ENCODE peak calls at places on chromosome 1, in eight cellular contexts. One of them, this sample, is unnamed.

GRCh38 chr1:167057297-167057688 is 32.9 kb downstream of the GPA33 start:
- DNase-seq in non-pigmented ciliary epithelial cell: no peak
- DNase-seq in GM12892: no peak
- DNase-seq in central memory CD8-positive, alpha-beta T cell: no peak
- DNase-seq in hepatic stellate cell: peak
- DNase-seq in activated CD4-positive, alpha-beta T cell treated with anti-CD3 and anti-CD28 coated beads for 4 hours: no peak
- DNase-seq in activated T-cell treated with anti-CD3 and anti-CD28 coated beads for 48 hours: no peak
- DNase-seq in body of pancreas: peak
- DNase-seq in this sample: peak

GRCh38 chr1:119987112-119987511 is 82.3 kb downstream of the NOTCH2 start:
- DNase-seq in GM12892: no peak
- DNase-seq in activated T-cell treated with anti-CD3 and anti-CD28 coated beads for 48 hours: no peak
- DNase-seq in hepatic stellate cell: peak
- DNase-seq in body of pancreas: no peak
- DNase-seq in central memory CD8-positive, alpha-beta T cell: no peak
- DNase-seq in non-pigmented ciliary epithelial cell: peak
- DNase-seq in activated CD4-positive, alpha-beta T cell treated with anti-CD3 and anti-CD28 coated beads for 4 hours: no peak
- DNase-seq in this sample: no peak

GRCh38 chr1:150152772-150153461 is 3.2 kb downstream of the PLEKHO1 start:
- DNase-seq in activated T-cell treated with anti-CD3 and anti-CD28 coated beads for 48 hours: no peak
- DNase-seq in GM12892: no peak
- DNase-seq in central memory CD8-positive, alpha-beta T cell: no peak
- DNase-seq in activated CD4-positive, alpha-beta T cell treated with anti-CD3 and anti-CD28 coated beads for 4 hours: no peak
- DNase-seq in body of pancreas: no peak
- DNase-seq in hepatic stellate cell: peak
- DNase-seq in non-pigmented ciliary epithelial cell: no peak
- DNase-seq in this sample: no peak

GRCh38 chr1:96579639-96580038 is 141.9 kb upstream of the PTBP2 start:
- DNase-seq in non-pigmented ciliary epithelial cell: no peak
- DNase-seq in activated CD4-positive, alpha-beta T cell treated with anti-CD3 and anti-CD28 coated beads for 4 hours: no peak
- DNase-seq in GM12892: no peak
- DNase-seq in body of pancreas: no peak
- DNase-seq in activated T-cell treated with anti-CD3 and anti-CD28 coated beads for 48 hours: no peak
- DNase-seq in central memory CD8-positive, alpha-beta T cell: no peak
- DNase-seq in hepatic stellate cell: no peak
- DNase-seq in this sample: peak

GRCh38 chr1:171254859-171255258 is 6.6 kb downstream of the FMO1 start:
- DNase-seq in central memory CD8-positive, alpha-beta T cell: no peak
- DNase-seq in activated CD4-positive, alpha-beta T cell treated with anti-CD3 and anti-CD28 coated beads for 4 hours: no peak
- DNase-seq in non-pigmented ciliary epithelial cell: peak
- DNase-seq in hepatic stellate cell: no peak
- DNase-seq in GM12892: no peak
- DNase-seq in activated T-cell treated with anti-CD3 and anti-CD28 coated beads for 48 hours: no peak
- DNase-seq in body of pancreas: no peak
- DNase-seq in this sample: no peak

GRCh38 chr1:201324306-201324705 is 41.0 kb downstream of the PKP1 start:
- DNase-seq in activated CD4-positive, alpha-beta T cell treated with anti-CD3 and anti-CD28 coated beads for 4 hours: no peak
- DNase-seq in central memory CD8-positive, alpha-beta T cell: no peak
- DNase-seq in hepatic stellate cell: no peak
- DNase-seq in body of pancreas: no peak
- DNase-seq in non-pigmented ciliary epithelial cell: no peak
- DNase-seq in GM12892: no peak
- DNase-seq in activated T-cell treated with anti-CD3 and anti-CD28 coated beads for 48 hours: no peak
- DNase-seq in this sample: no peak

GRCh38 chr1:239943761-239944160 is 147.9 kb upstream of the FMN2 start:
- DNase-seq in non-pigmented ciliary epithelial cell: no peak
- DNase-seq in activated T-cell treated with anti-CD3 and anti-CD28 coated beads for 48 hours: no peak
- DNase-seq in hepatic stellate cell: no peak
- DNase-seq in activated CD4-positive, alpha-beta T cell treated with anti-CD3 and anti-CD28 coated beads for 4 hours: no peak
- DNase-seq in GM12892: no peak
- DNase-seq in central memory CD8-positive, alpha-beta T cell: no peak
- DNase-seq in body of pancreas: no peak
- DNase-seq in this sample: no peak

GRCh38 chr1:248850536-248851251 is 8.2 kb downstream of the ZNF692 start:
- DNase-seq in activated T-cell treated with anti-CD3 and anti-CD28 coated beads for 48 hours: no peak
- DNase-seq in GM12892: no peak
- DNase-seq in hepatic stellate cell: no peak
- DNase-seq in non-pigmented ciliary epithelial cell: no peak
- DNase-seq in central memory CD8-positive, alpha-beta T cell: no peak
- DNase-seq in body of pancreas: no peak
- DNase-seq in activated CD4-positive, alpha-beta T cell treated with anti-CD3 and anti-CD28 coated beads for 4 hours: no peak
- DNase-seq in this sample: no peak

GRCh38 chr1:244010191-244010590 is 40.9 kb upstream of the ZBTB18 start:
- DNase-seq in non-pigmented ciliary epithelial cell: no peak
- DNase-seq in body of pancreas: no peak
- DNase-seq in activated CD4-positive, alpha-beta T cell treated with anti-CD3 and anti-CD28 coated beads for 4 hours: peak
- DNase-seq in central memory CD8-positive, alpha-beta T cell: no peak
- DNase-seq in hepatic stellate cell: no peak
- DNase-seq in activated T-cell treated with anti-CD3 and anti-CD28 coated beads for 48 hours: peak
- DNase-seq in GM12892: no peak
- DNase-seq in this sample: no peak

GRCh38 chr1:22218618-22219250 is 75.8 kb upstream of the WNT4 start:
- DNase-seq in central memory CD8-positive, alpha-beta T cell: no peak
- DNase-seq in non-pigmented ciliary epithelial cell: no peak
- DNase-seq in body of pancreas: no peak
- DNase-seq in hepatic stellate cell: no peak
- DNase-seq in GM12892: no peak
- DNase-seq in activated T-cell treated with anti-CD3 and anti-CD28 coated beads for 48 hours: no peak
- DNase-seq in activated CD4-positive, alpha-beta T cell treated with anti-CD3 and anti-CD28 coated beads for 4 hours: no peak
- DNase-seq in this sample: no peak

GRCh38 chr1:109983380-109984189 is 980 bp upstream of the AHCYL1 start:
- DNase-seq in body of pancreas: no peak
- DNase-seq in non-pigmented ciliary epithelial cell: no peak
- DNase-seq in hepatic stellate cell: no peak
- DNase-seq in activated T-cell treated with anti-CD3 and anti-CD28 coated beads for 48 hours: no peak
- DNase-seq in activated CD4-positive, alpha-beta T cell treated with anti-CD3 and anti-CD28 coated beads for 4 hours: no peak
- DNase-seq in GM12892: no peak
- DNase-seq in central memory CD8-positive, alpha-beta T cell: no peak
- DNase-seq in this sample: no peak

GRCh38 chr1:63547621-63548294 is 24.4 kb downstream of the EFCAB7 start:
- DNase-seq in activated CD4-positive, alpha-beta T cell treated with anti-CD3 and anti-CD28 coated beads for 4 hours: no peak
- DNase-seq in body of pancreas: no peak
- DNase-seq in central memory CD8-positive, alpha-beta T cell: no peak
- DNase-seq in GM12892: no peak
- DNase-seq in hepatic stellate cell: no peak
- DNase-seq in activated T-cell treated with anti-CD3 and anti-CD28 coated beads for 48 hours: no peak
- DNase-seq in non-pigmented ciliary epithelial cell: no peak
- DNase-seq in this sample: peak

GRCh38 chr1:162388615-162389014 is 7.1 kb downstream of the C1orf226 start:
- DNase-seq in hepatic stellate cell: no peak
- DNase-seq in activated T-cell treated with anti-CD3 and anti-CD28 coated beads for 48 hours: no peak
- DNase-seq in central memory CD8-positive, alpha-beta T cell: no peak
- DNase-seq in GM12892: no peak
- DNase-seq in activated CD4-positive, alpha-beta T cell treated with anti-CD3 and anti-CD28 coated beads for 4 hours: no peak
- DNase-seq in body of pancreas: no peak
- DNase-seq in non-pigmented ciliary epithelial cell: no peak
- DNase-seq in this sample: peak

GRCh38 chr1:228341450-228341813 is 65.2 kb downstream of the TRIM11 start:
- DNase-seq in hepatic stellate cell: no peak
- DNase-seq in body of pancreas: peak
- DNase-seq in activated T-cell treated with anti-CD3 and anti-CD28 coated beads for 48 hours: no peak
- DNase-seq in non-pigmented ciliary epithelial cell: no peak
- DNase-seq in central memory CD8-positive, alpha-beta T cell: no peak
- DNase-seq in activated CD4-positive, alpha-beta T cell treated with anti-CD3 and anti-CD28 coated beads for 4 hours: no peak
- DNase-seq in GM12892: no peak
- DNase-seq in this sample: no peak

GRCh38 chr1:160046494-160047115 is 14.8 kb upstream of the PIGM start:
- DNase-seq in body of pancreas: peak
- DNase-seq in GM12892: peak
- DNase-seq in activated T-cell treated with anti-CD3 and anti-CD28 coated beads for 48 hours: peak
- DNase-seq in non-pigmented ciliary epithelial cell: no peak
- DNase-seq in central memory CD8-positive, alpha-beta T cell: no peak
- DNase-seq in hepatic stellate cell: peak
- DNase-seq in activated CD4-positive, alpha-beta T cell treated with anti-CD3 and anti-CD28 coated beads for 4 hours: peak
- DNase-seq in this sample: peak

GRCh38 chr1:143720087-143721023 is 251.4 kb downstream of the FAM72C start:
- DNase-seq in central memory CD8-positive, alpha-beta T cell: no peak
- DNase-seq in GM12892: no peak
- DNase-seq in hepatic stellate cell: no peak
- DNase-seq in body of pancreas: peak
- DNase-seq in non-pigmented ciliary epithelial cell: no peak
- DNase-seq in activated T-cell treated with anti-CD3 and anti-CD28 coated beads for 48 hours: no peak
- DNase-seq in activated CD4-positive, alpha-beta T cell treated with anti-CD3 and anti-CD28 coated beads for 4 hours: no peak
- DNase-seq in this sample: peak

GRCh38 chr1:197208945-197209344 is 59.1 kb upstream of the CRB1 start:
- DNase-seq in non-pigmented ciliary epithelial cell: no peak
- DNase-seq in hepatic stellate cell: no peak
- DNase-seq in activated CD4-positive, alpha-beta T cell treated with anti-CD3 and anti-CD28 coated beads for 4 hours: no peak
- DNase-seq in central memory CD8-positive, alpha-beta T cell: no peak
- DNase-seq in GM12892: no peak
- DNase-seq in body of pancreas: no peak
- DNase-seq in activated T-cell treated with anti-CD3 and anti-CD28 coated beads for 48 hours: no peak
- DNase-seq in this sample: no peak

GRCh38 chr1:234656981-234657651 is 47.1 kb upstream of the IRF2BP2 start:
- DNase-seq in non-pigmented ciliary epithelial cell: peak
- DNase-seq in central memory CD8-positive, alpha-beta T cell: no peak
- DNase-seq in GM12892: no peak
- DNase-seq in hepatic stellate cell: peak
- DNase-seq in body of pancreas: peak
- DNase-seq in activated T-cell treated with anti-CD3 and anti-CD28 coated beads for 48 hours: peak
- DNase-seq in activated CD4-positive, alpha-beta T cell treated with anti-CD3 and anti-CD28 coated beads for 4 hours: no peak
- DNase-seq in this sample: no peak

GRCh38 chr1:184617433-184618029 is 137.1 kb downstream of the EDEM3 start:
- DNase-seq in GM12892: no peak
- DNase-seq in activated T-cell treated with anti-CD3 and anti-CD28 coated beads for 48 hours: no peak
- DNase-seq in body of pancreas: no peak
- DNase-seq in hepatic stellate cell: no peak
- DNase-seq in central memory CD8-positive, alpha-beta T cell: no peak
- DNase-seq in non-pigmented ciliary epithelial cell: no peak
- DNase-seq in activated CD4-positive, alpha-beta T cell treated with anti-CD3 and anti-CD28 coated beads for 4 hours: no peak
- DNase-seq in this sample: no peak

GRCh38 chr1:43834280-43835140 is 99.1 kb upstream of the ARTN start:
- DNase-seq in non-pigmented ciliary epithelial cell: peak
- DNase-seq in activated CD4-positive, alpha-beta T cell treated with anti-CD3 and anti-CD28 coated beads for 4 hours: no peak
- DNase-seq in hepatic stellate cell: peak
- DNase-seq in central memory CD8-positive, alpha-beta T cell: no peak
- DNase-seq in activated T-cell treated with anti-CD3 and anti-CD28 coated beads for 48 hours: no peak
- DNase-seq in body of pancreas: no peak
- DNase-seq in GM12892: no peak
- DNase-seq in this sample: no peak

GRCh38 chr1:157774412-157774811 is 2.5 kb downstream of the FCRL2 start:
- DNase-seq in non-pigmented ciliary epithelial cell: no peak
- DNase-seq in activated CD4-positive, alpha-beta T cell treated with anti-CD3 and anti-CD28 coated beads for 4 hours: no peak
- DNase-seq in hepatic stellate cell: no peak
- DNase-seq in GM12892: no peak
- DNase-seq in central memory CD8-positive, alpha-beta T cell: no peak
- DNase-seq in body of pancreas: no peak
- DNase-seq in activated T-cell treated with anti-CD3 and anti-CD28 coated beads for 48 hours: no peak
- DNase-seq in this sample: no peak

GRCh38 chr1:6497867-6498575 is 6.6 kb upstream of the PLEKHG5 start:
- DNase-seq in body of pancreas: no peak
- DNase-seq in activated CD4-positive, alpha-beta T cell treated with anti-CD3 and anti-CD28 coated beads for 4 hours: no peak
- DNase-seq in GM12892: no peak
- DNase-seq in activated T-cell treated with anti-CD3 and anti-CD28 coated beads for 48 hours: no peak
- DNase-seq in central memory CD8-positive, alpha-beta T cell: no peak
- DNase-seq in hepatic stellate cell: no peak
- DNase-seq in non-pigmented ciliary epithelial cell: no peak
- DNase-seq in this sample: no peak

GRCh38 chr1:207644852-207645631 is at the start of gene CR1L:
- DNase-seq in activated T-cell treated with anti-CD3 and anti-CD28 coated beads for 48 hours: peak
- DNase-seq in GM12892: peak
- DNase-seq in hepatic stellate cell: peak
- DNase-seq in activated CD4-positive, alpha-beta T cell treated with anti-CD3 and anti-CD28 coated beads for 4 hours: peak
- DNase-seq in body of pancreas: peak
- DNase-seq in non-pigmented ciliary epithelial cell: no peak
- DNase-seq in central memory CD8-positive, alpha-beta T cell: peak
- DNase-seq in this sample: peak

GRCh38 chr1:62712625-62713243 is 24.5 kb upstream of the DOCK7 start:
- DNase-seq in non-pigmented ciliary epithelial cell: no peak
- DNase-seq in activated T-cell treated with anti-CD3 and anti-CD28 coated beads for 48 hours: no peak
- DNase-seq in GM12892: no peak
- DNase-seq in activated CD4-positive, alpha-beta T cell treated with anti-CD3 and anti-CD28 coated beads for 4 hours: no peak
- DNase-seq in central memory CD8-positive, alpha-beta T cell: no peak
- DNase-seq in body of pancreas: no peak
- DNase-seq in hepatic stellate cell: no peak
- DNase-seq in this sample: no peak

GRCh38 chr1:85867189-85867588 is 159.0 kb upstream of the ZNHIT6 start:
- DNase-seq in non-pigmented ciliary epithelial cell: no peak
- DNase-seq in GM12892: no peak
- DNase-seq in hepatic stellate cell: no peak
- DNase-seq in central memory CD8-positive, alpha-beta T cell: no peak
- DNase-seq in body of pancreas: no peak
- DNase-seq in activated CD4-positive, alpha-beta T cell treated with anti-CD3 and anti-CD28 coated beads for 4 hours: no peak
- DNase-seq in activated T-cell treated with anti-CD3 and anti-CD28 coated beads for 48 hours: no peak
- DNase-seq in this sample: no peak

GRCh38 chr1:116934586-116935207 is 25.0 kb downstream of the PTGFRN start:
- DNase-seq in non-pigmented ciliary epithelial cell: no peak
- DNase-seq in activated T-cell treated with anti-CD3 and anti-CD28 coated beads for 48 hours: no peak
- DNase-seq in GM12892: no peak
- DNase-seq in activated CD4-positive, alpha-beta T cell treated with anti-CD3 and anti-CD28 coated beads for 4 hours: no peak
- DNase-seq in body of pancreas: no peak
- DNase-seq in hepatic stellate cell: no peak
- DNase-seq in central memory CD8-positive, alpha-beta T cell: no peak
- DNase-seq in this sample: no peak

GRCh38 chr1:220785166-220786056 is 1.3 kb upstream of the MTARC1 start:
- DNase-seq in non-pigmented ciliary epithelial cell: no peak
- DNase-seq in GM12892: no peak
- DNase-seq in body of pancreas: no peak
- DNase-seq in hepatic stellate cell: no peak
- DNase-seq in central memory CD8-positive, alpha-beta T cell: no peak
- DNase-seq in activated T-cell treated with anti-CD3 and anti-CD28 coated beads for 48 hours: no peak
- DNase-seq in activated CD4-positive, alpha-beta T cell treated with anti-CD3 and anti-CD28 coated beads for 4 hours: no peak
- DNase-seq in this sample: no peak

GRCh38 chr1:24362982-24363614 is 43.9 kb downstream of the GRHL3 start:
- DNase-seq in body of pancreas: peak
- DNase-seq in central memory CD8-positive, alpha-beta T cell: no peak
- DNase-seq in GM12892: no peak
- DNase-seq in non-pigmented ciliary epithelial cell: peak
- DNase-seq in hepatic stellate cell: peak
- DNase-seq in activated CD4-positive, alpha-beta T cell treated with anti-CD3 and anti-CD28 coated beads for 4 hours: no peak
- DNase-seq in activated T-cell treated with anti-CD3 and anti-CD28 coated beads for 48 hours: no peak
- DNase-seq in this sample: no peak

GRCh38 chr1:62882705-62883104 is 98.8 kb downstream of the ATG4C start:
- DNase-seq in activated CD4-positive, alpha-beta T cell treated with anti-CD3 and anti-CD28 coated beads for 4 hours: no peak
- DNase-seq in body of pancreas: no peak
- DNase-seq in central memory CD8-positive, alpha-beta T cell: no peak
- DNase-seq in GM12892: no peak
- DNase-seq in hepatic stellate cell: no peak
- DNase-seq in non-pigmented ciliary epithelial cell: no peak
- DNase-seq in activated T-cell treated with anti-CD3 and anti-CD28 coated beads for 48 hours: no peak
- DNase-seq in this sample: no peak

GRCh38 chr1:168689726-168690602 is 39.0 kb downstream of the DPT start:
- DNase-seq in activated T-cell treated with anti-CD3 and anti-CD28 coated beads for 48 hours: no peak
- DNase-seq in activated CD4-positive, alpha-beta T cell treated with anti-CD3 and anti-CD28 coated beads for 4 hours: no peak
- DNase-seq in central memory CD8-positive, alpha-beta T cell: no peak
- DNase-seq in GM12892: no peak
- DNase-seq in body of pancreas: peak
- DNase-seq in non-pigmented ciliary epithelial cell: no peak
- DNase-seq in hepatic stellate cell: no peak
- DNase-seq in this sample: no peak

GRCh38 chr1:37620707-37621106 is 14.0 kb downstream of the RSPO1 start:
- DNase-seq in hepatic stellate cell: no peak
- DNase-seq in central memory CD8-positive, alpha-beta T cell: no peak
- DNase-seq in non-pigmented ciliary epithelial cell: no peak
- DNase-seq in activated CD4-positive, alpha-beta T cell treated with anti-CD3 and anti-CD28 coated beads for 4 hours: no peak
- DNase-seq in GM12892: no peak
- DNase-seq in body of pancreas: no peak
- DNase-seq in activated T-cell treated with anti-CD3 and anti-CD28 coated beads for 48 hours: no peak
- DNase-seq in this sample: no peak

GRCh38 chr1:155069551-155070391 is 6.2 kb downstream of the EFNA4 start:
- DNase-seq in hepatic stellate cell: no peak
- DNase-seq in non-pigmented ciliary epithelial cell: no peak
- DNase-seq in activated T-cell treated with anti-CD3 and anti-CD28 coated beads for 48 hours: no peak
- DNase-seq in body of pancreas: no peak
- DNase-seq in activated CD4-positive, alpha-beta T cell treated with anti-CD3 and anti-CD28 coated beads for 4 hours: no peak
- DNase-seq in GM12892: no peak
- DNase-seq in central memory CD8-positive, alpha-beta T cell: no peak
- DNase-seq in this sample: no peak

GRCh38 chr1:30601316-30602085 is 121.9 kb downstream of the MATN1 start:
- DNase-seq in GM12892: no peak
- DNase-seq in non-pigmented ciliary epithelial cell: no peak
- DNase-seq in hepatic stellate cell: no peak
- DNase-seq in central memory CD8-positive, alpha-beta T cell: no peak
- DNase-seq in activated CD4-positive, alpha-beta T cell treated with anti-CD3 and anti-CD28 coated beads for 4 hours: no peak
- DNase-seq in activated T-cell treated with anti-CD3 and anti-CD28 coated beads for 48 hours: no peak
- DNase-seq in body of pancreas: no peak
- DNase-seq in this sample: no peak

GRCh38 chr1:245871881-245872280 is 635.2 kb downstream of the SMYD3 start:
- DNase-seq in hepatic stellate cell: peak
- DNase-seq in activated CD4-positive, alpha-beta T cell treated with anti-CD3 and anti-CD28 coated beads for 4 hours: no peak
- DNase-seq in body of pancreas: no peak
- DNase-seq in activated T-cell treated with anti-CD3 and anti-CD28 coated beads for 48 hours: no peak
- DNase-seq in central memory CD8-positive, alpha-beta T cell: no peak
- DNase-seq in GM12892: no peak
- DNase-seq in non-pigmented ciliary epithelial cell: peak
- DNase-seq in this sample: no peak